ENCODE peak calls at places on chromosomes 4 and X, in six cellular contexts. One of them, this sample, is unnamed. For H3K4me1, the result is how much of the 10 kb centered on the place peaks cover.

GRCh38 chrX:10615931-10616780 is 4.2 kb downstream of the MID1 start:
- DNase-seq in upper lobe of right lung: no peak
- DNase-seq in fibroblast of lung: peak
- DNase-seq in hepatocyte: peak
- DNase-seq in OCI-LY7: peak
- DNase-seq in CD4-positive, CD25-positive, alpha-beta regulatory T cell: no peak
- DNase-seq in this sample: peak

GRCh38 chr4:77120888-77121508 is 36.0 kb upstream of the CCNG2 start:
- DNase-seq in CD4-positive, CD25-positive, alpha-beta regulatory T cell: peak
- DNase-seq in upper lobe of right lung: no peak
- DNase-seq in fibroblast of lung: peak
- DNase-seq in OCI-LY7: no peak
- DNase-seq in hepatocyte: no peak
- DNase-seq in this sample: no peak

GRCh38 chr4:24857996-24858395 is 54.8 kb downstream of the CCDC149 start:
- DNase-seq in CD4-positive, CD25-positive, alpha-beta regulatory T cell: no peak
- DNase-seq in fibroblast of lung: peak
- DNase-seq in OCI-LY7: no peak
- DNase-seq in hepatocyte: no peak
- DNase-seq in upper lobe of right lung: no peak
- DNase-seq in this sample: no peak

GRCh38 chr4:123350726-123351125 is 45.9 kb upstream of the SPRY1 start:
- DNase-seq in CD4-positive, CD25-positive, alpha-beta regulatory T cell: no peak
- DNase-seq in fibroblast of lung: no peak
- DNase-seq in upper lobe of right lung: no peak
- DNase-seq in hepatocyte: no peak
- DNase-seq in OCI-LY7: no peak
- DNase-seq in this sample: no peak

GRCh38 chrX:134933248-134933647 is 57.5 kb upstream of the SMIM10 start:
- DNase-seq in hepatocyte: no peak
- DNase-seq in OCI-LY7: no peak
- DNase-seq in upper lobe of right lung: no peak
- DNase-seq in CD4-positive, CD25-positive, alpha-beta regulatory T cell: no peak
- DNase-seq in fibroblast of lung: no peak
- DNase-seq in this sample: no peak

GRCh38 chr4:102404551-102404969 is 59.3 kb upstream of the SLC39A8 start:
- DNase-seq in hepatocyte: no peak
- DNase-seq in OCI-LY7: no peak
- DNase-seq in upper lobe of right lung: no peak
- DNase-seq in fibroblast of lung: no peak
- DNase-seq in CD4-positive, CD25-positive, alpha-beta regulatory T cell: no peak
- DNase-seq in this sample: no peak

GRCh38 chr4:4984186-4984585 is 35.1 kb downstream of the CYTL1 start:
- DNase-seq in hepatocyte: no peak
- DNase-seq in OCI-LY7: no peak
- DNase-seq in CD4-positive, CD25-positive, alpha-beta regulatory T cell: no peak
- DNase-seq in fibroblast of lung: no peak
- DNase-seq in upper lobe of right lung: no peak
- DNase-seq in this sample: no peak

GRCh38 chr4:107740381-107740780 is 20.3 kb upstream of the PAPSS1 start:
- DNase-seq in hepatocyte: no peak
- DNase-seq in fibroblast of lung: no peak
- DNase-seq in OCI-LY7: peak
- DNase-seq in CD4-positive, CD25-positive, alpha-beta regulatory T cell: no peak
- DNase-seq in upper lobe of right lung: no peak
- DNase-seq in this sample: no peak

GRCh38 chrX:97389761-97390192 is 506.1 kb downstream of the RPA4 start:
- DNase-seq in CD4-positive, CD25-positive, alpha-beta regulatory T cell: no peak
- DNase-seq in fibroblast of lung: peak
- DNase-seq in upper lobe of right lung: no peak
- DNase-seq in OCI-LY7: no peak
- DNase-seq in hepatocyte: peak
- DNase-seq in this sample: no peak

GRCh38 chr4:15003891-15004700 is 1.8 kb downstream of the CPEB2 start:
- DNase-seq in OCI-LY7: peak
- DNase-seq in upper lobe of right lung: peak
- DNase-seq in CD4-positive, CD25-positive, alpha-beta regulatory T cell: peak
- DNase-seq in fibroblast of lung: no peak
- DNase-seq in hepatocyte: peak
- DNase-seq in this sample: peak

GRCh38 chr4:52144303-52144849 is 93.3 kb downstream of the SPATA18 start:
- DNase-seq in hepatocyte: no peak
- DNase-seq in upper lobe of right lung: no peak
- DNase-seq in fibroblast of lung: no peak
- DNase-seq in OCI-LY7: no peak
- DNase-seq in CD4-positive, CD25-positive, alpha-beta regulatory T cell: no peak
- DNase-seq in this sample: no peak

GRCh38 chr4:41639291-41639690 is 101.3 kb downstream of the LIMCH1 start:
- DNase-seq in upper lobe of right lung: no peak
- DNase-seq in fibroblast of lung: no peak
- DNase-seq in OCI-LY7: no peak
- DNase-seq in CD4-positive, CD25-positive, alpha-beta regulatory T cell: no peak
- DNase-seq in hepatocyte: no peak
- DNase-seq in this sample: no peak

GRCh38 chr4:77012726-77013125 is 63.1 kb downstream of the CCNI start:
- DNase-seq in OCI-LY7: no peak
- DNase-seq in hepatocyte: no peak
- DNase-seq in upper lobe of right lung: no peak
- DNase-seq in CD4-positive, CD25-positive, alpha-beta regulatory T cell: no peak
- DNase-seq in fibroblast of lung: peak
- DNase-seq in this sample: no peak

GRCh38 chr4:168842186-168842585 is 167.9 kb downstream of the CBR4 start:
- DNase-seq in CD4-positive, CD25-positive, alpha-beta regulatory T cell: no peak
- DNase-seq in hepatocyte: no peak
- DNase-seq in fibroblast of lung: no peak
- DNase-seq in OCI-LY7: no peak
- DNase-seq in upper lobe of right lung: no peak
- DNase-seq in this sample: no peak

GRCh38 chrX:13064599-13065143 is 20.3 kb upstream of the FAM9C start:
- DNase-seq in CD4-positive, CD25-positive, alpha-beta regulatory T cell: no peak
- DNase-seq in fibroblast of lung: peak
- DNase-seq in hepatocyte: peak
- DNase-seq in upper lobe of right lung: no peak
- DNase-seq in OCI-LY7: no peak
- DNase-seq in this sample: no peak

GRCh38 chr4:52507774-52508173 is 151.3 kb downstream of the USP46 start:
- DNase-seq in CD4-positive, CD25-positive, alpha-beta regulatory T cell: no peak
- DNase-seq in fibroblast of lung: no peak
- DNase-seq in upper lobe of right lung: no peak
- DNase-seq in OCI-LY7: no peak
- DNase-seq in hepatocyte: no peak
- DNase-seq in this sample: no peak

GRCh38 chr4:182163180-182163579 is 80.0 kb upstream of the TENM3 start:
- DNase-seq in upper lobe of right lung: no peak
- DNase-seq in CD4-positive, CD25-positive, alpha-beta regulatory T cell: no peak
- DNase-seq in OCI-LY7: no peak
- DNase-seq in hepatocyte: no peak
- DNase-seq in fibroblast of lung: no peak
- DNase-seq in this sample: no peak

GRCh38 chr4:189304179-189304578 is 636.5 kb upstream of the FRG1 start:
- DNase-seq in hepatocyte: no peak
- DNase-seq in fibroblast of lung: peak
- DNase-seq in upper lobe of right lung: no peak
- DNase-seq in CD4-positive, CD25-positive, alpha-beta regulatory T cell: no peak
- DNase-seq in OCI-LY7: no peak
- DNase-seq in this sample: no peak

GRCh38 chr4:108060164-108060563 is 70.5 kb downstream of the HADH start:
- DNase-seq in fibroblast of lung: peak
- DNase-seq in upper lobe of right lung: no peak
- DNase-seq in hepatocyte: peak
- DNase-seq in CD4-positive, CD25-positive, alpha-beta regulatory T cell: no peak
- DNase-seq in OCI-LY7: no peak
- DNase-seq in this sample: no peak

GRCh38 chr4:12633058-12633651 is 851.0 kb downstream of the RAB28 start:
- DNase-seq in hepatocyte: peak
- DNase-seq in CD4-positive, CD25-positive, alpha-beta regulatory T cell: peak
- DNase-seq in fibroblast of lung: peak
- DNase-seq in OCI-LY7: peak
- DNase-seq in upper lobe of right lung: peak
- DNase-seq in this sample: peak

GRCh38 chrX:65493431-65493830 is 41.2 kb downstream of the LAS1L start:
- DNase-seq in CD4-positive, CD25-positive, alpha-beta regulatory T cell: no peak
- DNase-seq in hepatocyte: no peak
- DNase-seq in upper lobe of right lung: no peak
- DNase-seq in OCI-LY7: no peak
- DNase-seq in fibroblast of lung: no peak
- DNase-seq in this sample: no peak

GRCh38 chr4:113468165-113469022 is 293.1 kb downstream of the CAMK2D start:
- DNase-seq in CD4-positive, CD25-positive, alpha-beta regulatory T cell: no peak
- DNase-seq in upper lobe of right lung: peak
- DNase-seq in fibroblast of lung: peak
- DNase-seq in hepatocyte: peak
- DNase-seq in OCI-LY7: no peak
- DNase-seq in this sample: peak

DNA sequence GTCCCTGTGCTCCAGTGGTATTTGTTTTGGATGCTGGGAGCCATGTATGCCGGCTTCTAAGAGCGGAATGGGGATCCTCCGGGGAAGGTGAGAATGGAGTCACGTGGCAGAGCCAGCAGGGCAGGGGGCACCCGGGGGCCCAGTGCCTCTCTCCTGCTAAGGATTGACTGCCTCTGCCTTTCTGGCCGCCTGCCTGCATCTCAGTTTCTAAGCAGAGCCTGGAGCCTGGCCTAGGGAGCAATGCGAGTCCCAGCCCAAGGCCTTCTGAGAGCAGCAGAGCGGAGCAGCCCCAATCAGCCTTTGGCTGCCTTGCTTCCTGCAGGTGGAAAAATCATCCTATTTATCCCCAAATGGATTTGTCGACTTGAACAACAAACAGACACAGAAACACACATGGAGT is 141.0 kb downstream of the PJA1 start:
- DNase-seq in CD4-positive, CD25-positive, alpha-beta regulatory T cell: no peak
- DNase-seq in OCI-LY7: no peak
- DNase-seq in upper lobe of right lung: no peak
- DNase-seq in fibroblast of lung: no peak
- DNase-seq in hepatocyte: no peak
- DNase-seq in this sample: no peak
- H3K4me1 ChIP-seq in CD4-positive, CD25-positive, alpha-beta regulatory T cell: under half
- H3K4me1 ChIP-seq in OCI-LY7: under half
- H3K4me1 ChIP-seq in upper lobe of right lung: under half
- H3K4me1 ChIP-seq in fibroblast of lung: under half
- H3K4me1 ChIP-seq in hepatocyte: under half
- H3K4me1 ChIP-seq in this sample: under half

GRCh38 chr4:119034276-119035008 is 101.2 kb upstream of the MYOZ2 start:
- DNase-seq in upper lobe of right lung: no peak
- DNase-seq in CD4-positive, CD25-positive, alpha-beta regulatory T cell: no peak
- DNase-seq in OCI-LY7: no peak
- DNase-seq in fibroblast of lung: no peak
- DNase-seq in hepatocyte: no peak
- DNase-seq in this sample: no peak
- H3K4me1 ChIP-seq in upper lobe of right lung: under half
- H3K4me1 ChIP-seq in CD4-positive, CD25-positive, alpha-beta regulatory T cell: under half
- H3K4me1 ChIP-seq in OCI-LY7: under half
- H3K4me1 ChIP-seq in fibroblast of lung: under half
- H3K4me1 ChIP-seq in hepatocyte: under half
- H3K4me1 ChIP-seq in this sample: under half

GRCh38 chr4:184342167-184342856 is 124.6 kb upstream of the ENPP6 start:
- DNase-seq in hepatocyte: no peak
- DNase-seq in upper lobe of right lung: no peak
- DNase-seq in OCI-LY7: no peak
- DNase-seq in fibroblast of lung: no peak
- DNase-seq in CD4-positive, CD25-positive, alpha-beta regulatory T cell: no peak
- DNase-seq in this sample: no peak
- H3K4me1 ChIP-seq in hepatocyte: under half
- H3K4me1 ChIP-seq in upper lobe of right lung: under half
- H3K4me1 ChIP-seq in OCI-LY7: half or more
- H3K4me1 ChIP-seq in fibroblast of lung: under half
- H3K4me1 ChIP-seq in CD4-positive, CD25-positive, alpha-beta regulatory T cell: under half
- H3K4me1 ChIP-seq in this sample: under half

DNA sequence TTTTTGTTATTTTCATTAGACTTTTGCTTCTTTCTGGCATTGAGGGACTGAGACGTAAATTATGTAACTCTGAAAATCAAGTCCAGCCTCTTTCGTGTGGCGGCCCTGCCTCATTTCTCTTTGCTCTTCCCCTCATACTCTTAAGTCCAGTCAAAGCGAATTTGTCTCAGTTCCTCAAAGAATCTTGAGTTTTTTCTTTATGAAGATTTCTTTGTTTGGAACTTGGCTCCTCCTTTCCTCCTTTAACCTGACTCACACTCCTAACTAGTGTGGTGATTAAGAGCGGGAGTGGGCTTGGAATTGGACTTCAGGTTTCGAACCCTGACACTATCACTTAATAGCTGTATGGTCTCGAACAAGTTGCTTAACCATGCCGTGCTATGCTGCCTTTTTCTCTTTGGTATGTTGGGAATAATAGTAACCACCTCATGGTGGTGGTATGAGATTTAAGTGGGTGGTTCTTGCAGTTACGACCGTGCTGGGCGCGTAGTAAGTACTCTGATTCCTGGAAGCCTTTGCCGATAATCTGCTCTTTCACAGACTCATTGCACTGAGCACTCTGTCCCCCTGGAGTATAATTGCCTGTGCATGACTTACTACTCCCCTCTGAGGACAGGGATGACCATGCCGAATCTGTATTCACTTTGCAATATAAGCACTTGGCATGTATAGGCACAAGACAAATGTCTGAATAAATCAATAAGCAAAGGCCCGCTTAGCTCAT is 19.1 kb downstream of the FNIP2 start:
- DNase-seq in upper lobe of right lung: no peak
- DNase-seq in OCI-LY7: no peak
- DNase-seq in CD4-positive, CD25-positive, alpha-beta regulatory T cell: no peak
- DNase-seq in fibroblast of lung: no peak
- DNase-seq in hepatocyte: no peak
- DNase-seq in this sample: no peak
- H3K4me1 ChIP-seq in upper lobe of right lung: half or more
- H3K4me1 ChIP-seq in OCI-LY7: under half
- H3K4me1 ChIP-seq in CD4-positive, CD25-positive, alpha-beta regulatory T cell: under half
- H3K4me1 ChIP-seq in fibroblast of lung: under half
- H3K4me1 ChIP-seq in hepatocyte: under half
- H3K4me1 ChIP-seq in this sample: half or more

DNA sequence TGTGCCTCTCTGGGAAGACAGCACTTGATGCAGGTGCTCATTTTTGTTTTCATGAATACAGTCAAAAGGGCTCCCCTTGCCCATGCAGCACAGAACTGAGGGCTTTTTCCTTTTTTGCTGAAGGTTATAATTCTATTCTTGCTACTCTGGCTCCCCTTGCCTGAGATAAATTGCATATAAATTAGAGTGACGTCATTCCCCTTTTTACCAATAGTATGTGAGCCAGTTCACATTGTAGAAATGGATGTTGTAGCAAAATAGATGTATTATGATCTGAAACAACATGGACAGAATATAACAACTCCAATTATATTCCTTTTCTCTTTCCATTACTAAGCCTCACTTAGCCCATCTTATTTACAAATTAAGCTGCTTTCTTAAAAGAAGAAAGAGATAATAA is 28.4 kb downstream of the CXorf58 start:
- DNase-seq in fibroblast of lung: no peak
- DNase-seq in CD4-positive, CD25-positive, alpha-beta regulatory T cell: no peak
- DNase-seq in OCI-LY7: no peak
- DNase-seq in upper lobe of right lung: no peak
- DNase-seq in hepatocyte: no peak
- DNase-seq in this sample: no peak
- H3K4me1 ChIP-seq in fibroblast of lung: under half
- H3K4me1 ChIP-seq in CD4-positive, CD25-positive, alpha-beta regulatory T cell: under half
- H3K4me1 ChIP-seq in OCI-LY7: under half
- H3K4me1 ChIP-seq in upper lobe of right lung: under half
- H3K4me1 ChIP-seq in hepatocyte: under half
- H3K4me1 ChIP-seq in this sample: under half